ENCODE peak calls at places on chromosomes 7 and 10, in eight cellular contexts. One of them, this sample, is unnamed.

GRCh38 chr7:158487546-158488224 is 99.9 kb downstream of the PTPRN2 start:
- DNase-seq in GM23248: no peak
- DNase-seq in colonic mucosa: no peak
- DNase-seq in GM10248: no peak
- DNase-seq in neural crest cell: no peak
- DNase-seq in iris pigment epithelial cell: no peak
- DNase-seq in PC-3: no peak
- DNase-seq in nephron progenitor cell: no peak
- DNase-seq in this sample: no peak

GRCh38 chr7:32894171-32894570 is 2.6 kb upstream of the KBTBD2 start:
- DNase-seq in GM23248: no peak
- DNase-seq in colonic mucosa: no peak
- DNase-seq in GM10248: no peak
- DNase-seq in neural crest cell: no peak
- DNase-seq in iris pigment epithelial cell: no peak
- DNase-seq in PC-3: no peak
- DNase-seq in nephron progenitor cell: no peak
- DNase-seq in this sample: no peak

GRCh38 chr10:121698336-121698735 is 100.1 kb upstream of the FGFR2 start:
- DNase-seq in GM23248: no peak
- DNase-seq in colonic mucosa: no peak
- DNase-seq in GM10248: no peak
- DNase-seq in neural crest cell: no peak
- DNase-seq in iris pigment epithelial cell: no peak
- DNase-seq in PC-3: no peak
- DNase-seq in nephron progenitor cell: no peak
- DNase-seq in this sample: no peak

GRCh38 chr7:99193527-99194214 is 14.2 kb downstream of the KPNA7 start:
- DNase-seq in GM23248: peak
- DNase-seq in colonic mucosa: no peak
- DNase-seq in GM10248: no peak
- DNase-seq in neural crest cell: no peak
- DNase-seq in iris pigment epithelial cell: peak
- DNase-seq in PC-3: peak
- DNase-seq in nephron progenitor cell: no peak
- DNase-seq in this sample: no peak

GRCh38 chr7:45625067-45625466 is 50.9 kb downstream of the ADCY1 start:
- DNase-seq in GM23248: peak
- DNase-seq in colonic mucosa: no peak
- DNase-seq in GM10248: no peak
- DNase-seq in neural crest cell: no peak
- DNase-seq in iris pigment epithelial cell: no peak
- DNase-seq in PC-3: no peak
- DNase-seq in nephron progenitor cell: no peak
- DNase-seq in this sample: no peak

GRCh38 chr7:69564454-69565417 is 33.5 kb upstream of the AUTS2 start:
- DNase-seq in GM23248: peak
- DNase-seq in colonic mucosa: no peak
- DNase-seq in GM10248: no peak
- DNase-seq in neural crest cell: no peak
- DNase-seq in iris pigment epithelial cell: peak
- DNase-seq in PC-3: no peak
- DNase-seq in nephron progenitor cell: no peak
- DNase-seq in this sample: no peak

GRCh38 chr7:1598286-1598685 is 28.5 kb upstream of the PSMG3 start:
- DNase-seq in GM23248: no peak
- DNase-seq in colonic mucosa: no peak
- DNase-seq in GM10248: no peak
- DNase-seq in neural crest cell: no peak
- DNase-seq in iris pigment epithelial cell: no peak
- DNase-seq in PC-3: no peak
- DNase-seq in nephron progenitor cell: no peak
- DNase-seq in this sample: no peak

GRCh38 chr7:2862831-2863361 is 18.8 kb upstream of the GNA12 start:
- DNase-seq in GM23248: no peak
- DNase-seq in colonic mucosa: no peak
- DNase-seq in GM10248: no peak
- DNase-seq in neural crest cell: no peak
- DNase-seq in iris pigment epithelial cell: peak
- DNase-seq in PC-3: peak
- DNase-seq in nephron progenitor cell: no peak
- DNase-seq in this sample: peak

GRCh38 chr7:157271991-157272324 is 64.8 kb upstream of the DNAJB6 start:
- DNase-seq in GM23248: peak
- DNase-seq in colonic mucosa: no peak
- DNase-seq in GM10248: no peak
- DNase-seq in neural crest cell: no peak
- DNase-seq in iris pigment epithelial cell: peak
- DNase-seq in PC-3: peak
- DNase-seq in nephron progenitor cell: no peak
- DNase-seq in this sample: no peak

GRCh38 chr10:6056411-6057135 is 5.6 kb downstream of the IL2RA start:
- DNase-seq in GM23248: no peak
- DNase-seq in colonic mucosa: no peak
- DNase-seq in GM10248: no peak
- DNase-seq in neural crest cell: no peak
- DNase-seq in iris pigment epithelial cell: no peak
- DNase-seq in PC-3: no peak
- DNase-seq in nephron progenitor cell: no peak
- DNase-seq in this sample: no peak

GRCh38 chr7:88927-89921 is 103.1 kb upstream of the FAM20C start:
- DNase-seq in GM23248: peak
- DNase-seq in colonic mucosa: no peak
- DNase-seq in GM10248: no peak
- DNase-seq in neural crest cell: no peak
- DNase-seq in iris pigment epithelial cell: peak
- DNase-seq in PC-3: peak
- DNase-seq in nephron progenitor cell: no peak
- DNase-seq in this sample: no peak

GRCh38 chr10:126216221-126216701 is 172.0 kb downstream of the ADAM12 start:
- DNase-seq in GM23248: peak
- DNase-seq in colonic mucosa: no peak
- DNase-seq in GM10248: no peak
- DNase-seq in neural crest cell: no peak
- DNase-seq in iris pigment epithelial cell: no peak
- DNase-seq in PC-3: no peak
- DNase-seq in nephron progenitor cell: peak
- DNase-seq in this sample: no peak

GRCh38 chr7:94642838-94643653 is 12.9 kb downstream of the SGCE start:
- DNase-seq in GM23248: no peak
- DNase-seq in colonic mucosa: no peak
- DNase-seq in GM10248: no peak
- DNase-seq in neural crest cell: no peak
- DNase-seq in iris pigment epithelial cell: peak
- DNase-seq in PC-3: peak
- DNase-seq in nephron progenitor cell: no peak
- DNase-seq in this sample: no peak

GRCh38 chr7:114141415-114141814 is 222.6 kb upstream of the PPP1R3A start:
- DNase-seq in GM23248: peak
- DNase-seq in colonic mucosa: no peak
- DNase-seq in GM10248: no peak
- DNase-seq in neural crest cell: no peak
- DNase-seq in iris pigment epithelial cell: no peak
- DNase-seq in PC-3: no peak
- DNase-seq in nephron progenitor cell: no peak
- DNase-seq in this sample: no peak

GRCh38 chr7:42790196-42790595 is 121.7 kb downstream of the C7orf25 start:
- DNase-seq in GM23248: peak
- DNase-seq in colonic mucosa: no peak
- DNase-seq in GM10248: no peak
- DNase-seq in neural crest cell: no peak
- DNase-seq in iris pigment epithelial cell: peak
- DNase-seq in PC-3: peak
- DNase-seq in nephron progenitor cell: no peak
- DNase-seq in this sample: no peak

GRCh38 chr10:99779335-99779734 is 3.1 kb upstream of the ABCC2 start:
- DNase-seq in GM23248: peak
- DNase-seq in colonic mucosa: no peak
- DNase-seq in GM10248: no peak
- DNase-seq in neural crest cell: no peak
- DNase-seq in iris pigment epithelial cell: peak
- DNase-seq in PC-3: peak
- DNase-seq in nephron progenitor cell: no peak
- DNase-seq in this sample: no peak

GRCh38 chr10:21521910-21522533 is 3.5 kb downstream of the SKIDA1 start:
- DNase-seq in GM23248: no peak
- DNase-seq in colonic mucosa: no peak
- DNase-seq in GM10248: no peak
- DNase-seq in neural crest cell: no peak
- DNase-seq in iris pigment epithelial cell: no peak
- DNase-seq in PC-3: no peak
- DNase-seq in nephron progenitor cell: no peak
- DNase-seq in this sample: no peak

GRCh38 chr7:105643384-105643783 is 62.1 kb upstream of the EFCAB10 start:
- DNase-seq in GM23248: no peak
- DNase-seq in colonic mucosa: no peak
- DNase-seq in GM10248: no peak
- DNase-seq in neural crest cell: peak
- DNase-seq in iris pigment epithelial cell: peak
- DNase-seq in PC-3: no peak
- DNase-seq in nephron progenitor cell: peak
- DNase-seq in this sample: no peak

GRCh38 chr7:90383879-90384278 is 19.4 kb upstream of the CLDN12 start:
- DNase-seq in GM23248: peak
- DNase-seq in colonic mucosa: no peak
- DNase-seq in GM10248: no peak
- DNase-seq in neural crest cell: no peak
- DNase-seq in iris pigment epithelial cell: peak
- DNase-seq in PC-3: peak
- DNase-seq in nephron progenitor cell: no peak
- DNase-seq in this sample: no peak

GRCh38 chr7:113412410-113412809 is 294.1 kb upstream of the SMIM30 start:
- DNase-seq in GM23248: no peak
- DNase-seq in colonic mucosa: no peak
- DNase-seq in GM10248: no peak
- DNase-seq in neural crest cell: no peak
- DNase-seq in iris pigment epithelial cell: no peak
- DNase-seq in PC-3: no peak
- DNase-seq in nephron progenitor cell: no peak
- DNase-seq in this sample: no peak

GRCh38 chr10:103231047-103231551 is 14.6 kb upstream of the RPEL1 start:
- DNase-seq in GM23248: peak
- DNase-seq in colonic mucosa: no peak
- DNase-seq in GM10248: no peak
- DNase-seq in neural crest cell: no peak
- DNase-seq in iris pigment epithelial cell: peak
- DNase-seq in PC-3: peak
- DNase-seq in nephron progenitor cell: no peak
- DNase-seq in this sample: no peak

GRCh38 chr7:105011771-105012502 is 2.1 kb upstream of the KMT2E start:
- DNase-seq in GM23248: peak
- DNase-seq in colonic mucosa: no peak
- DNase-seq in GM10248: no peak
- DNase-seq in neural crest cell: no peak
- DNase-seq in iris pigment epithelial cell: no peak
- DNase-seq in PC-3: no peak
- DNase-seq in nephron progenitor cell: peak
- DNase-seq in this sample: no peak

GRCh38 chr10:74384615-74385213 is 233.7 kb downstream of the ADK start:
- DNase-seq in GM23248: no peak
- DNase-seq in colonic mucosa: no peak
- DNase-seq in GM10248: no peak
- DNase-seq in neural crest cell: no peak
- DNase-seq in iris pigment epithelial cell: peak
- DNase-seq in PC-3: no peak
- DNase-seq in nephron progenitor cell: no peak
- DNase-seq in this sample: no peak

GRCh38 chr7:3063016-3063753 is 19.5 kb upstream of the CARD11 start:
- DNase-seq in GM23248: no peak
- DNase-seq in colonic mucosa: no peak
- DNase-seq in GM10248: peak
- DNase-seq in neural crest cell: no peak
- DNase-seq in iris pigment epithelial cell: no peak
- DNase-seq in PC-3: peak
- DNase-seq in nephron progenitor cell: no peak
- DNase-seq in this sample: peak

GRCh38 chr10:14617125-14617524 is 157.6 kb downstream of the FAM107B start:
- DNase-seq in GM23248: no peak
- DNase-seq in colonic mucosa: no peak
- DNase-seq in GM10248: no peak
- DNase-seq in neural crest cell: no peak
- DNase-seq in iris pigment epithelial cell: no peak
- DNase-seq in PC-3: no peak
- DNase-seq in nephron progenitor cell: no peak
- DNase-seq in this sample: no peak

GRCh38 chr10:6583447-6583846 is 3.4 kb upstream of the PRKCQ start:
- DNase-seq in GM23248: no peak
- DNase-seq in colonic mucosa: no peak
- DNase-seq in GM10248: no peak
- DNase-seq in neural crest cell: no peak
- DNase-seq in iris pigment epithelial cell: no peak
- DNase-seq in PC-3: no peak
- DNase-seq in nephron progenitor cell: no peak
- DNase-seq in this sample: peak

GRCh38 chr7:95001258-95001657 is 93.9 kb downstream of the PPP1R9A start:
- DNase-seq in GM23248: no peak
- DNase-seq in colonic mucosa: no peak
- DNase-seq in GM10248: no peak
- DNase-seq in neural crest cell: no peak
- DNase-seq in iris pigment epithelial cell: no peak
- DNase-seq in PC-3: no peak
- DNase-seq in nephron progenitor cell: no peak
- DNase-seq in this sample: no peak

GRCh38 chr7:1666251-1666778 is 3.8 kb upstream of the ELFN1 start:
- DNase-seq in GM23248: peak
- DNase-seq in colonic mucosa: no peak
- DNase-seq in GM10248: peak
- DNase-seq in neural crest cell: no peak
- DNase-seq in iris pigment epithelial cell: no peak
- DNase-seq in PC-3: no peak
- DNase-seq in nephron progenitor cell: peak
- DNase-seq in this sample: no peak

GRCh38 chr7:130831817-130832481 is 97.9 kb upstream of the KLF14 start:
- DNase-seq in GM23248: peak
- DNase-seq in colonic mucosa: no peak
- DNase-seq in GM10248: peak
- DNase-seq in neural crest cell: peak
- DNase-seq in iris pigment epithelial cell: no peak
- DNase-seq in PC-3: peak
- DNase-seq in nephron progenitor cell: no peak
- DNase-seq in this sample: no peak

GRCh38 chr7:128108641-128109423 is 77.6 kb upstream of the LRRC4 start:
- DNase-seq in GM23248: no peak
- DNase-seq in colonic mucosa: no peak
- DNase-seq in GM10248: peak
- DNase-seq in neural crest cell: no peak
- DNase-seq in iris pigment epithelial cell: no peak
- DNase-seq in PC-3: no peak
- DNase-seq in nephron progenitor cell: no peak
- DNase-seq in this sample: no peak

GRCh38 chr7:154928136-154929005 is 74.6 kb downstream of the PAXIP1 start:
- DNase-seq in GM23248: peak
- DNase-seq in colonic mucosa: peak
- DNase-seq in GM10248: peak
- DNase-seq in neural crest cell: no peak
- DNase-seq in iris pigment epithelial cell: peak
- DNase-seq in PC-3: peak
- DNase-seq in nephron progenitor cell: no peak
- DNase-seq in this sample: no peak

GRCh38 chr7:109751241-109751640 is 1181.6 kb downstream of the DNAJB9 start:
- DNase-seq in GM23248: peak
- DNase-seq in colonic mucosa: no peak
- DNase-seq in GM10248: no peak
- DNase-seq in neural crest cell: no peak
- DNase-seq in iris pigment epithelial cell: peak
- DNase-seq in PC-3: peak
- DNase-seq in nephron progenitor cell: no peak
- DNase-seq in this sample: no peak

GRCh38 chr10:69801434-69802315 is at the start of gene COL13A1:
- DNase-seq in GM23248: peak
- DNase-seq in colonic mucosa: peak
- DNase-seq in GM10248: no peak
- DNase-seq in neural crest cell: peak
- DNase-seq in iris pigment epithelial cell: peak
- DNase-seq in PC-3: peak
- DNase-seq in nephron progenitor cell: peak
- DNase-seq in this sample: peak

GRCh38 chr10:128150045-128150493 is 23.8 kb upstream of the MKI67 start:
- DNase-seq in GM23248: peak
- DNase-seq in colonic mucosa: peak
- DNase-seq in GM10248: peak
- DNase-seq in neural crest cell: peak
- DNase-seq in iris pigment epithelial cell: peak
- DNase-seq in PC-3: peak
- DNase-seq in nephron progenitor cell: peak
- DNase-seq in this sample: peak

This sample was measured in natural killer cell treated with Interleukin-12 subunit alpha and Interleukin-12 subunit beta and Interleukin-15 and Interleukin-18, amount 100 ng/mL, for 72 hours.